ENCODE peak calls at places on chromosomes 5 and 9, in five cellular contexts. F is GM19239, M is NCI-H2029, L is NCI-H1436 treated with DMSO at 0.1 percent for 48 hours, D is WERI-Rb-1. T is an unnamed sample.

GRCh38 chr9:84759300-84759750 is 89.8 kb downstream of the NTRK2 start:
- DNase-seq in F (no peak), M (no peak), L (no peak), D (no peak), T (no peak)

GRCh38 chr5:140596364-140596763 is 31.7 kb downstream of the SLC35A4 start:
- DNase-seq in F (no peak), M (no peak), L (no peak), D (no peak), T (no peak)

GRCh38 chr5:134491841-134492442 is 33.5 kb upstream of the JADE2 start:
- DNase-seq in F (no peak), M (no peak), L (no peak), D (no peak), T (no peak)

GRCh38 chr5:173341911-173342535 is 13.8 kb upstream of the STC2 start:
- DNase-seq in F (no peak), M (no peak), L (no peak), D (no peak), T (no peak)

GRCh38 chr5:176608937-176609723 is 826 bp downstream of the GPRIN1 start:
- DNase-seq in F (no peak), M (no peak), L (no peak), D (peak), T (no peak)

GRCh38 chr9:72351538-72352453 is 13.2 kb downstream of the ZFAND5 start:
- DNase-seq in F (no peak), M (no peak), L (no peak), D (no peak), T (no peak)

GRCh38 chr5:40689442-40689841 is 9.7 kb downstream of the PTGER4 start:
- DNase-seq in F (no peak), M (no peak), L (no peak), D (no peak), T (peak)

GRCh38 chr5:170747851-170748250 is 35.7 kb upstream of the GABRP start:
- DNase-seq in F (no peak), M (no peak), L (no peak), D (peak), T (no peak)

GRCh38 chr5:14213813-14214585 is 70.9 kb downstream of the TRIO start:
- DNase-seq in F (no peak), M (no peak), L (no peak), D (no peak), T (no peak)

GRCh38 chr5:147390654-147391053 is 119.2 kb downstream of the DPYSL3 start:
- DNase-seq in F (no peak), M (no peak), L (no peak), D (no peak), T (no peak)

GRCh38 chr9:97873877-97874276 is 20.9 kb downstream of the FOXE1 start:
- DNase-seq in F (no peak), M (no peak), L (no peak), D (no peak), T (no peak)

GRCh38 chr9:99921875-99922710 is 15.6 kb downstream of the STX17 start:
- DNase-seq in F (no peak), M (no peak), L (no peak), D (no peak), T (no peak)

T was measured in SHP77 treated with DMSO at 0.1 percent for 48 hours.